ENCODE peak calls at places on chromosomes 6 and 20, in six cellular contexts. R, E, I, Q, V and P are unnamed samples.

GRCh38 chr6:145502417-145502816 is 232.9 kb downstream of the EPM2A start:
- DNase-seq in I (peak), E (no peak), V (peak), Q (no peak), R (peak), P (peak)

GRCh38 chr6:149135809-149136208 is 181.7 kb upstream of the TAB2 start:
- DNase-seq in E (no peak), Q (no peak), R (no peak), V (no peak), I (no peak), P (no peak)

GRCh38 chr20:59145926-59146800 is 17.5 kb upstream of the ZNF831 start:
- DNase-seq in V (no peak), E (peak), I (no peak), R (no peak), Q (peak), P (no peak)

GRCh38 chr6:151154418-151154817 is 85.3 kb upstream of the AKAP12 start:
- DNase-seq in I (no peak), E (no peak), V (peak), R (peak), Q (no peak), P (no peak)

GRCh38 chr6:112163295-112164257 is 76.2 kb downstream of the FAM229B start:
- DNase-seq in V (peak), I (no peak), R (peak), Q (peak), E (peak), P (peak)

GRCh38 chr6:41182069-41183034 is 18.6 kb downstream of the TREML2 start:
- DNase-seq in Q (peak), R (peak), E (peak), I (peak), V (peak), P (peak)

GRCh38 chr6:61711849-61712248 is 574.2 kb downstream of the KHDRBS2 start:
- DNase-seq in I (no peak), V (no peak), E (no peak), R (no peak), Q (no peak), P (no peak)

GRCh38 chr6:64012351-64013060 is 376.9 kb downstream of the PHF3 start:
- DNase-seq in E (no peak), R (peak), Q (no peak), V (peak), I (no peak), P (peak)

GRCh38 chr20:36628076-36628475 is 17.9 kb downstream of the SLA2 start:
- DNase-seq in R (no peak), V (no peak), Q (no peak), E (peak), I (no peak), P (no peak)

GRCh38 chr6:51099201-51099600 is 280.5 kb downstream of the TFAP2B start:
- DNase-seq in I (no peak), Q (no peak), R (no peak), E (no peak), V (no peak), P (no peak)

GRCh38 chr6:168542301-168542700 is 101.3 kb downstream of the SMOC2 start:
- DNase-seq in E (no peak), R (peak), Q (no peak), V (no peak), I (no peak), P (peak)